ENCODE peak calls at places on chromosome 10, in four cellular contexts. A is suprapubic skin, T is heart left ventricle, H is prostate gland. R is an unnamed sample.

GRCh38 chr10:11235771-11236170 is 218.1 kb downstream of the CELF2 start:
- DNase-seq in A (no peak), T (no peak), H (no peak), R (no peak)

GRCh38 chr10:44765299-44765698 is 145.8 kb upstream of the TMEM72 start:
- DNase-seq in A (no peak), T (no peak), H (no peak), R (no peak)

GRCh38 chr10:119542357-119542989 is at the start of gene RGS10:
- DNase-seq in A (peak; percentile 85), T (peak; percentile 84), H (peak; percentile 84), R (no peak)

GRCh38 chr10:124266468-124267230 is 152.1 kb downstream of the OAT start:
- DNase-seq in A (no peak), T (no peak), H (no peak), R (no peak)

GRCh38 chr10:364267-364775 is 229.1 kb downstream of the ZMYND11 start:
- DNase-seq in A (no peak), T (no peak), H (no peak), R (no peak)

GRCh38 chr10:110892602-110893001 is 20.9 kb downstream of the PDCD4 start:
- DNase-seq in A (no peak), T (no peak), H (no peak), R (no peak)

GRCh38 chr10:18968196-18968595 is 80.4 kb upstream of the MALRD1 start:
- DNase-seq in A (no peak), T (no peak), H (no peak), R (no peak)

GRCh38 chr10:49633327-49634045 is 19.6 kb downstream of the CHAT start:
- DNase-seq in A (peak; percentile 69), T (no peak), H (no peak), R (no peak)

GRCh38 chr10:101644002-101644401 is 51.0 kb downstream of the FBXW4 start:
- DNase-seq in A (no peak), T (no peak), H (no peak), R (no peak)

GRCh38 chr10:118369806-118370205 is 27.7 kb upstream of the FAM204A start:
- DNase-seq in A (no peak), T (no peak), H (no peak), R (no peak)

GRCh38 chr10:132554991-132555647 is 17.5 kb downstream of the INPP5A start:
- DNase-seq in A (no peak), T (peak; percentile 65), H (no peak), R (no peak)

GRCh38 chr10:44993922-44994751 is 6.6 kb upstream of the ZNF22 start:
- DNase-seq in A (no peak), T (peak; percentile 22), H (no peak), R (peak; percentile 86)

GRCh38 chr10:58209669-58210068 is 58.0 kb downstream of the IPMK start:
- DNase-seq in A (no peak), T (peak; percentile 83), H (no peak), R (no peak)

GRCh38 chr10:120981601-120982381 is 130.6 kb downstream of the WDR11 start:
- DNase-seq in A (no peak), T (no peak), H (no peak), R (no peak)

GRCh38 chr10:112952282-112952991 is 2.4 kb downstream of the TCF7L2 start:
- DNase-seq in A (no peak), T (peak; percentile 45), H (no peak), R (no peak)
- H3K4me3 ChIP-seq in A (peak overlapping the region; percentile 73), T (peak overlapping the region; percentile 91), H (peak overlapping the region; percentile 78), R (peak overlapping the region; percentile 68)

GRCh38 chr10:113603057-113603777 is 50.4 kb downstream of the HABP2 start:
- DNase-seq in A (no peak), T (peak; percentile 49), H (no peak), R (no peak)
- TF ChIP-seq POLR2A in A (no peak), T (no peak), H (no peak), R (no peak)

GRCh38 chr10:71747808-71748523 is 25.4 kb downstream of the VSIR start:
- DNase-seq in A (no peak), T (peak; percentile 64), H (no peak), R (no peak)
- H3K4me3 ChIP-seq in A (no peak overlapping the region), T (no peak overlapping the region), H (no peak overlapping the region), R (no peak overlapping the region)

GRCh38 chr10:79067241-79068202 is 1.2 kb upstream of the ZMIZ1 start:
- DNase-seq in A (peak; percentile 93), T (peak; percentile 92), H (peak; percentile 81), R (peak; percentile 97)
- TF ChIP-seq POLR2A in A (no peak), T (no peak), H (no peak), R (peak; percentile 62)

GRCh38 chr10:99328579-99329237 is 448 bp upstream of the CNNM1 start:
- DNase-seq in A (no peak), T (no peak), H (no peak), R (no peak)
- H3K4me3 ChIP-seq in A (peak overlapping the region; percentile 79), T (peak overlapping the region; percentile 53), H (peak overlapping the region; percentile 45), R (peak overlapping the region; percentile 71)

DNA sequence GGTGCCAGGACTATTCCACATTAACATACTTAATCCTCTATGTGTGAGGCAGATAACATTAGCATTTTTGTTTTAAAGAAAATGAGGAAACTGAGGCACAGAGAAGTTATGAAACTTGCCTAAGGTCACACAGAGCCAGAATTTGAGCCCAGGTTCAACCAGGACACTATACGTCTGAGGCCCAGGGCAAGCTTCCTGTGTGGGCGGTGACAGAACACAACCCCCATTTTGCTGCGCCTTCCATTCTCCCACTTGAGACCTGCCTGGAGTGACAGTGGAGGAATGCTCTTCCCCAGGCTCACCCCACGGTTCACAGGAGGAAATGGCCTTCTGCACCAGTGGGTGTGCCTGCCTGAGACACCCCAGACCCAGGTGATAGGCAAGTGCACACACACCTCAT is 164.1 kb downstream of the SH3PXD2A start:
- DNase-seq in A (no peak), T (no peak), H (no peak), R (no peak)
- TF ChIP-seq POLR2A in A (no peak), T (no peak), H (no peak), R (no peak)

DNA sequence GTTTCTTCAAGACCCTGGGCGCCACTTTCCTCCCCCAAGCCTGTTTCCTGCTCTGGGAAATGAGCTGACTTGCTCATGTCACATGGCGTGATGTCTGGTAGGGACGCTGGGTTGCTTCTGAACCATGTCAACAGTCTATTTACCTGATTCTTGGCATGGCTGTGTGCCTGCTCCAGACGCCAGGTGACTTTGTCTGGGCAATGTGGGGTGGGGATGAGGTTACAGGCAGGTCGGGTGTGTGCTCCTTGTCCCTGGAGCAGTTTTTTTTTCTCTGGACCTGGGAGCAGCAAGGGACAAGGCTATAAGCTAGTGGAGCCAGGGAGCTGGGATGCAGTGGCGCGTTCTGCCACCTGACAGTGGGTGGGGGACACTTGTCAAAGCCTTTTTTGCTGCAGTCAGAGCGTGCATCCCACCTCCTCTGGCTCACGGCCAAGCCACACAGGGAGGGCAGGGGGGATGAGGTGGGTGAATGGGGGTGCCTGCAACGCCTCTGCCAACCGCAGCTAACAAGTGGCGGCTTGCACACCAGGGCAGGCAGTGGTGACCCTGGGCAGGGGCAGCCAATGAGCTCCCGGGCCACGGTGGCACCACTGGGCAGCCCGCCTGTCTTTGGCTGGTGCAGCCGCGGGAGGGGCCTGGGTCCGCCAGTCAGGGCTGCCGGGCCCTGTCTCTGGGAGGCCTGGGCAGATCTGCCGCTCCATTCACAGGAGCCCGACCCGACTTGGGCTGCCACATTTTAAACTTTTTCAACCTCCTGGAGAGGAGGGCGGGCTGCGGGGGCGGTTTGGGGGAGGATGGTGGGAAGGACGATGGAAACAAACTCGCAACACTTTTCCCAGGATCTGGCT is 22.9 kb downstream of the DNAJB12 start:
- DNase-seq in A (no peak), T (peak; percentile 90), H (peak; percentile 95), R (peak; percentile 95)
- H3K4me3 ChIP-seq in A (peak overlapping the region; percentile 19), T (peak overlapping the region; percentile 8), H (no peak overlapping the region), R (peak overlapping the region; percentile 17)

DNA sequence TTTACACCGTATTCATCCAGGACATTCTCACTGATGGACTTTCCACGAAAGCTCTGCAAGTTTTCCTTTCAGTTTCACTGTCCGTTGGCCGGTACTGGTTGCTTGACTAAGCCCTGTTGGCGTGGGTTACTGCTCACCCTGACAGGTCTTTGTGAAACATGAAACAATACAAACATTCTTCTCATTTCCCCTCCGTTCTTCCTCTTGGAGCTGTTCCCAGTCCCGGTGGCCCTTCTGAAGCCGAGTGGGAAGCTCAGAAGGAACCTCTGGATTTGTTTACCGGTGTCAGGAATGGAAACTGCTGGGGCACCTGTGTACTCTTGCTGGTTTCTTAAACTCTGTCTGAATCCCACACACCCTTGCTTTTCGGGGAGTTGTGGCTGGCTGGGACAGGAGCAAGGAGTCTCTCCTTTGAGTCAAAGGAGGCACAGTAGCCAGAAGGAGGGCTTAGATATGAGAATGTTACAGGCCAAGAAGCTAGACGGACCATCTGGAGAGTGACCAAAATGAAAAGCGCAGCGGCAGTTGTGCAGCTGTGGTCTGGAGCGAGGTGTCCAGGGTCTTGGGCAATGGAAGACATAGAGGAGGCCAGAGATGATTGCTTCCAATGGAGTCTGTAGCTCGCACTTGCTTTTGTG is 45.7 kb downstream of the LYZL2 start:
- DNase-seq in A (no peak), T (peak; percentile 66), H (peak; percentile 86), R (peak; percentile 94)
- TF ChIP-seq POLR2A in A (no peak), T (no peak), H (no peak), R (no peak)

R was measured in esophagus muscularis mucosa.